ENCODE peak calls at places on chromosomes 2 and 18, in eight cellular contexts. T is cardiac muscle cell, C is thoracic aorta, K is transverse colon, Z is adipocyte, Y is HepG2, I is heart right ventricle, P is uterus. S is an unnamed sample.
A peak's percentile ranks its signal among the peaks of the same experiment; 100 is the strongest.

GRCh38 chr2:241334813-241335212 is 19.1 kb downstream of the SEPTIN2 start:
- DNase-seq in T (no peak), C (no peak), K (no peak), Z (no peak), Y (no peak), I (no peak), P (no peak), S (no peak)

GRCh38 chr2:240800241-240800640 is 19.8 kb downstream of the KIF1A start:
- DNase-seq in T (peak; percentile 92), C (no peak), K (no peak), Z (peak; percentile 26), Y (no peak), I (no peak), P (peak; percentile 12), S (no peak)

GRCh38 chr2:72149556-72150156 is 2.0 kb upstream of the CYP26B1 start:
- DNase-seq in T (no peak), C (no peak), K (no peak), Z (no peak), Y (no peak), I (peak; percentile 5), P (peak; percentile 15), S (peak; percentile 10)

GRCh38 chr2:188450740-188451480 is 159.2 kb downstream of the GULP1 start:
- DNase-seq in T (peak; percentile 20), C (no peak), K (no peak), Z (peak; percentile 75), Y (no peak), I (no peak), P (no peak), S (no peak)

GRCh38 chr2:195570329-195570728 is 86.7 kb upstream of the SLC39A10 start:
- DNase-seq in T (no peak), C (no peak), K (no peak), Z (no peak), Y (no peak), I (no peak), P (no peak), S (no peak)

GRCh38 chr2:60818272-60818671 is 62.2 kb downstream of the PAPOLG start:
- DNase-seq in T (peak; percentile 6), C (no peak), K (no peak), Z (peak; percentile 18), Y (peak; percentile 31), I (no peak), P (no peak), S (no peak)

GRCh38 chr2:43676322-43677050 is at the start of gene C1GALT1C1L:
- DNase-seq in T (peak; percentile 60), C (no peak), K (peak; percentile 72), Z (peak; percentile 53), Y (peak; percentile 22), I (peak; percentile 64), P (peak; percentile 85), S (peak; percentile 43)

GRCh38 chr2:209049608-209050007 is 374.2 kb upstream of the MAP2 start:
- DNase-seq in T (no peak), C (no peak), K (no peak), Z (no peak), Y (no peak), I (no peak), P (no peak), S (no peak)

GRCh38 chr18:75915941-75916640 is 488.6 kb upstream of the SMIM21 start:
- DNase-seq in T (peak; percentile 9), C (no peak), K (no peak), Z (no peak), Y (no peak), I (no peak), P (peak; percentile 29), S (no peak)

GRCh38 chr2:239321596-239322413 is 79.0 kb downstream of the HDAC4 start:
- DNase-seq in T (no peak), C (no peak), K (no peak), Z (no peak), Y (no peak), I (peak; percentile 4), P (no peak), S (no peak)

GRCh38 chr2:103139628-103140268 is 377.9 kb downstream of the TMEM182 start:
- DNase-seq in T (no peak), C (no peak), K (no peak), Z (no peak), Y (no peak), I (no peak), P (no peak), S (no peak)

GRCh38 chr2:111898703-111899514 is 502 bp downstream of the MERTK start:
- DNase-seq in T (peak; percentile 15), C (no peak), K (no peak), Z (peak; percentile 37), Y (no peak), I (peak; percentile 38), P (no peak), S (peak; percentile 25)

GRCh38 chr2:127514485-127514884 is 11.8 kb downstream of the IWS1 start:
- DNase-seq in T (no peak), C (no peak), K (no peak), Z (no peak), Y (no peak), I (no peak), P (no peak), S (no peak)

GRCh38 chr2:239593965-239594771 is 193.3 kb upstream of the HDAC4 start:
- DNase-seq in T (no peak), C (no peak), K (no peak), Z (no peak), Y (no peak), I (no peak), P (peak; percentile 6), S (no peak)

GRCh38 chr18:70390366-70391090 is 101.7 kb downstream of the SOCS6 start:
- DNase-seq in T (no peak), C (no peak), K (no peak), Z (peak; percentile 30), Y (no peak), I (no peak), P (no peak), S (no peak)

DNA sequence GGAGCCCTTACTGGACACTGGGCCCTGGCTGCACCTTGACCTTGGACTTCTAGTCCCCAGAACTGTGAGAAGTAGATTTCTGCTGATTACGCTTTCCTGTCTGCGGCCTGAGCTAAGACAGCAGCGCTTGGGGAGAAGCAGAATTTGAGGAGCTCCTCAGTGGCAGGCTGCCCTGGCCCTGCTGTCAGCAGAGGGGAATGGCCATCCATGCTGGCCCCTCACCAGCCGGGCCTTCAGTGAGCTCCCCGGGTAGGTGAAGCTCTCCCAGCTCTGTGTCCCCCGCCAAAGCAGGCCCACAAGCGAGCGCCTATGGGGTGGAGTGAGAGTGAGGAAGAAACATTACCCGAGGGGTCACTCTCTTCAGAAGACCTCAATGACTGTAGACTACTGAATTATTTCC is 51.6 kb downstream of the RRM2 start:
- DNase-seq in T (no peak), C (no peak), K (no peak), Z (no peak), Y (no peak), I (no peak), P (no peak), S (no peak)
- H3K36me3 ChIP-seq in T (no peaks in the 10 kb centered on the region), C (no peaks in the 10 kb centered on the region), K (no peaks in the 10 kb centered on the region), Z (no peaks in the 10 kb centered on the region), Y (peaks cover 6% of the 10 kb centered on the region), I (no peaks in the 10 kb centered on the region), P (no peaks in the 10 kb centered on the region), S (no peaks in the 10 kb centered on the region)

GRCh38 chr2:16638941-16639340 is 26.7 kb downstream of the CYRIA start:
- DNase-seq in T (no peak), C (no peak), K (no peak), Z (no peak), Y (no peak), I (no peak), P (no peak), S (no peak)
- H3K4me1 ChIP-seq in T (peaks cover 11% of the 10 kb centered on the region), C (no peaks in the 10 kb centered on the region), K (no peaks in the 10 kb centered on the region), Z (peaks cover 30% of the 10 kb centered on the region), Y (no peaks in the 10 kb centered on the region), I (peaks cover 4% of the 10 kb centered on the region), P (peaks cover 12% of the 10 kb centered on the region), S (no peaks in the 10 kb centered on the region)

DNA sequence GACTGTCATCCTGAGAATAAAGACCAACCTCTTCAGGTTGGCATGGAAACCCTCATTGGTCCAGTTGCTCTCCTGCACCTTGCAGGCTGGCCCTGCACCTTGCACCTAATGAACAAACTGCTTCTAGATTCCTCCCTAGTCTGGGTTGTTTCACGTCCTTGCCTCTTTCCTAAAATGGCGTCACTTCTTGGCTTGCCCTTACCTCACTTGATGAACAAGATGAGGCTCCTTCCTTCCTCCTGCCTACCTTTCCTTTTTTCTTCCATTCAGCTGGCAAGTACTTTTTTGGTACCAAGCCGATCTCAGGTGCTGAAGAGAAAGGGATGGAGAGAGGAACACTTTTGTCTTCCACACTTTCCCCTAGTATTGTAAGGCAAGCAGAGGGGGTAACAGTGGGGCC is 74.5 kb downstream of the MYCN start:
- DNase-seq in T (no peak), C (no peak), K (no peak), Z (no peak), Y (no peak), I (no peak), P (no peak), S (no peak)
- H3K36me3 ChIP-seq in T (no peaks in the 10 kb centered on the region), C (no peaks in the 10 kb centered on the region), K (no peaks in the 10 kb centered on the region), Z (no peaks in the 10 kb centered on the region), Y (no peaks in the 10 kb centered on the region), I (no peaks in the 10 kb centered on the region), P (no peaks in the 10 kb centered on the region), S (no peaks in the 10 kb centered on the region)

GRCh38 chr2:45889053-45889452 is 237.6 kb downstream of the PRKCE start:
- DNase-seq in T (peak; percentile 25), C (no peak), K (peak; percentile 32), Z (no peak), Y (no peak), I (peak; percentile 31), P (no peak), S (no peak)

GRCh38 chr2:45886229-45886663 is 234.8 kb downstream of the PRKCE start:
- DNase-seq in T (no peak), C (no peak), K (no peak), Z (no peak), Y (no peak), I (no peak), P (no peak), S (no peak)

GRCh38 chr2:45889620-45890019 is 238.1 kb downstream of the PRKCE start:
- DNase-seq in T (no peak), C (no peak), K (no peak), Z (no peak), Y (no peak), I (no peak), P (no peak), S (no peak)

GRCh38 chr2:45888641-45889040 is 237.2 kb downstream of the PRKCE start:
- DNase-seq in T (no peak), C (no peak), K (no peak), Z (no peak), Y (no peak), I (no peak), P (no peak), S (no peak)

GRCh38 chr2:45888167-45888566 is 236.7 kb downstream of the PRKCE start:
- DNase-seq in T (peak; percentile 72), C (no peak), K (no peak), Z (peak; percentile 76), Y (no peak), I (no peak), P (no peak), S (no peak)
- H3K4me1 ChIP-seq in T (peaks cover 91% of the 10 kb centered on the region), C (peaks cover 49% of the 10 kb centered on the region), K (peaks cover 32% of the 10 kb centered on the region), Z (peaks cover 90% of the 10 kb centered on the region), Y (peaks cover 6% of the 10 kb centered on the region), I (peaks cover 16% of the 10 kb centered on the region), P (peaks cover 43% of the 10 kb centered on the region), S (peaks cover 5% of the 10 kb centered on the region)

DNA sequence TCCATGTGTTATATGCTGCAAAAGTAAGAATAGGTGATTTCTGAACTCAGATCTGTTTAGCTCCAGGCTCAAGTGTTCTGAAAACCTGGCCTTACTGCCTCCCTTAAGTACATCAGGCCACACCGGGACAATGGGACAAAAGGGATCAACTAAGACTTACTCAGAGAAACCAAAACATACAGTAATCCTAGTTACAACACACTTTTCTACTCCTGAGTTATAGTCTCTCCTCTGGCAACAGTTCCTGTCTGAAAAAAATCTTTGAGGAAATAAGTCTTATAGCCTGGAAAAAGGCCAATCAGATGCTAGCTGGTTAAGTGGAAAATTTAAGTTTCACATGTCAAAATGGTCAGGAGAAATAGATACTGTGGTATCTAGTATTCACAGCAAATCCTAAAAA is 5.6 kb downstream of the METTL5 start:
- DNase-seq in T (peak; percentile 49), C (no peak), K (no peak), Z (peak; percentile 81), Y (no peak), I (no peak), P (no peak), S (no peak)
- H3K36me3 ChIP-seq in T (peaks cover 23% of the 10 kb centered on the region), C (peaks cover 11% of the 10 kb centered on the region), K (peaks cover 24% of the 10 kb centered on the region), Z (peaks cover 30% of the 10 kb centered on the region), Y (peaks cover 11% of the 10 kb centered on the region), I (peaks cover 30% of the 10 kb centered on the region), P (no peaks in the 10 kb centered on the region), S (no peaks in the 10 kb centered on the region)